ENCODE peak calls at places on chromosomes 4 and X, in four cellular contexts. R is mammary epithelial cell, J is PC-3, U is A549. I is an unnamed sample.

GRCh38 chr4:183362916-183363542 is 40.8 kb upstream of the CLDN24 start:
- DNase-seq in R (no peak), J (no peak), U (no peak), I (no peak)

GRCh38 chrX:47798861-47799260 is 37.8 kb upstream of the ZNF81 start:
- DNase-seq in R (peak), J (no peak), U (no peak), I (no peak)

GRCh38 chr4:34720563-34720962 is 1523.8 kb downstream of the ARAP2 start:
- DNase-seq in R (peak), J (peak), U (peak), I (no peak)

GRCh38 chrX:144494069-144494468 is 610.2 kb downstream of the UBE2NL start:
- DNase-seq in R (no peak), J (peak), U (no peak), I (no peak)

GRCh38 chr4:123661080-123661737 is 264.6 kb downstream of the SPRY1 start:
- DNase-seq in R (no peak), J (peak), U (peak), I (no peak)

GRCh38 chr4:145937021-145937861 is 1.4 kb downstream of the ZNF827 start:
- DNase-seq in R (peak), J (peak), U (no peak), I (no peak)

GRCh38 chr4:18571252-18571885 is 549.8 kb upstream of the LCORL start:
- DNase-seq in R (no peak), J (no peak), U (no peak), I (no peak)

GRCh38 chr4:101140228-101140627 is 207.1 kb downstream of the PPP3CA start:
- DNase-seq in R (no peak), J (no peak), U (no peak), I (no peak)

GRCh38 chr4:67700119-67700873 is 659 bp downstream of the UBA6 start:
- DNase-seq in R (no peak), J (peak), U (no peak), I (no peak)

GRCh38 chr4:1981251-1982055 is 27.3 kb downstream of the NELFA start:
- DNase-seq in R (no peak), J (no peak), U (peak), I (no peak)

GRCh38 chr4:39476181-39476873 is 17.5 kb downstream of the LIAS start:
- DNase-seq in R (no peak), J (no peak), U (no peak), I (no peak)

GRCh38 chr4:139642364-139642763 is 23.3 kb upstream of the MGST2 start:
- DNase-seq in R (peak), J (peak), U (no peak), I (no peak)

GRCh38 chr4:2008921-2009650 is at the start of gene NELFA:
- DNase-seq in R (peak), J (peak), U (peak), I (peak)

GRCh38 chrX:141928432-141928831 is 24.7 kb downstream of the MAGEC1 start:
- DNase-seq in R (no peak), J (no peak), U (no peak), I (no peak)

GRCh38 chr4:6342530-6343293 is 73.1 kb downstream of the WFS1 start:
- DNase-seq in R (no peak), J (no peak), U (no peak), I (no peak)

GRCh38 chr4:87354168-87355102 is 31.8 kb upstream of the HSD17B13 start:
- DNase-seq in R (peak), J (peak), U (no peak), I (no peak)

GRCh38 chrX:106707771-106708454 is 18.6 kb upstream of the RNF128 start:
- DNase-seq in R (peak), J (peak), U (peak), I (peak)

GRCh38 chr4:14315129-14315528 is 687.2 kb upstream of the CPEB2 start:
- DNase-seq in R (no peak), J (no peak), U (no peak), I (no peak)

GRCh38 chrX:10173331-10173900 is 16.6 kb downstream of the CLCN4 start:
- DNase-seq in R (peak), J (no peak), U (no peak), I (peak)

GRCh38 chrX:130851569-130851968 is 51.4 kb downstream of the ENOX2 start:
- DNase-seq in R (no peak), J (no peak), U (no peak), I (no peak)

GRCh38 chr4:147994491-147995385 is 262.9 kb downstream of the ARHGAP10 start:
- DNase-seq in R (no peak), J (no peak), U (no peak), I (no peak)

GRCh38 chrX:69761633-69762032 is 145.7 kb downstream of the EDA start:
- DNase-seq in R (no peak), J (no peak), U (no peak), I (no peak)

GRCh38 chr4:6290256-6290655 is 20.6 kb downstream of the WFS1 start:
- DNase-seq in R (no peak), J (no peak), U (no peak), I (no peak)

GRCh38 chr4:44927361-44928061 is 201.2 kb upstream of the GNPDA2 start:
- DNase-seq in R (peak), J (peak), U (peak), I (no peak)

GRCh38 chr4:2043396-2044118 is 15.6 kb upstream of the NAT8L start:
- DNase-seq in R (no peak), J (no peak), U (no peak), I (no peak)

GRCh38 chrX:132751043-132751690 is 207.3 kb downstream of the HS6ST2 start:
- DNase-seq in R (no peak), J (no peak), U (no peak), I (no peak)

GRCh38 chr4:157961591-157961990 is 211.2 kb downstream of the GASK1B start:
- DNase-seq in R (no peak), J (peak), U (no peak), I (no peak)

GRCh38 chrX:153921511-153922285 is 4.4 kb downstream of the ARHGAP4 start:
- DNase-seq in R (no peak), J (no peak), U (no peak), I (no peak)

GRCh38 chr4:183872531-183872930 is 32.6 kb upstream of the STOX2 start:
- DNase-seq in R (no peak), J (no peak), U (no peak), I (no peak)

GRCh38 chr4:89368855-89369254 is 61.3 kb upstream of the GPRIN3 start:
- DNase-seq in R (no peak), J (no peak), U (no peak), I (no peak)

GRCh38 chrX:26032141-26032917 is 105.8 kb upstream of the MAGEB18 start:
- DNase-seq in R (peak), J (no peak), U (no peak), I (no peak)

GRCh38 chrX:37078434-37078703 is 70.2 kb downstream of the FAM47C start:
- DNase-seq in R (no peak), J (no peak), U (no peak), I (no peak)

GRCh38 chrX:150693782-150694574 is 782 bp downstream of the MTMR1 start:
- DNase-seq in R (peak), J (peak), U (peak), I (peak)

GRCh38 chr4:151486166-151486565 is 77.2 kb downstream of the FHIP1A start:
- DNase-seq in R (no peak), J (no peak), U (no peak), I (no peak)

GRCh38 chr4:151485541-151486131 is 76.7 kb downstream of the FHIP1A start:
- DNase-seq in R (no peak), J (no peak), U (no peak), I (no peak)

GRCh38 chr4:151488968-151489367 is 80.0 kb downstream of the FHIP1A start:
- DNase-seq in R (no peak), J (no peak), U (no peak), I (no peak)

GRCh38 chr4:151481813-151482212 is 72.8 kb downstream of the FHIP1A start:
- DNase-seq in R (no peak), J (no peak), U (no peak), I (no peak)

GRCh38 chr4:151484396-151485102 is 75.6 kb downstream of the FHIP1A start:
- DNase-seq in R (peak), J (peak), U (peak), I (no peak)
- H3K27ac ChIP-seq in R (peak), J (no peak), U (no peak), I (peak)

DNA sequence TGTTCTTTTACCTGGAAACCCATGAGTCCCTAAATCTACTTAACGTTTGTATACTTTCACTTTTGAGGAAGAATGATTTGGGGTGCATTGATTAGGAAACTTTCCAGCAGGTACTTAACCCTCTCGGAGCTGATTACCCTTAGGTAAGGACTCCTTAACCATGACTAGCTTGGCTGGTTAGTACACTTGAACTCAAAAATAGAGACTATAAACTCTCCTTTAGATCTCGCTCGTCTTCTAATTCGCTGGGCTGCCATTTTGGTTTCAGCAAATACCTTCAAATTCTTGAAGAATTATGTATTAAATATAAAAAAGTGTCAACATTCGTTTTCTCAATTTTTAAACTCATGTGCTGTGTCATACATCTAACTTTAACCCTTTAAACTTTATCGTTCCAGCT is 2.0 kb downstream of the USP9X start:
- DNase-seq in R (peak), J (peak), U (no peak), I (no peak)
- H3K27ac ChIP-seq in R (peak), J (peak), U (peak), I (peak)

DNA sequence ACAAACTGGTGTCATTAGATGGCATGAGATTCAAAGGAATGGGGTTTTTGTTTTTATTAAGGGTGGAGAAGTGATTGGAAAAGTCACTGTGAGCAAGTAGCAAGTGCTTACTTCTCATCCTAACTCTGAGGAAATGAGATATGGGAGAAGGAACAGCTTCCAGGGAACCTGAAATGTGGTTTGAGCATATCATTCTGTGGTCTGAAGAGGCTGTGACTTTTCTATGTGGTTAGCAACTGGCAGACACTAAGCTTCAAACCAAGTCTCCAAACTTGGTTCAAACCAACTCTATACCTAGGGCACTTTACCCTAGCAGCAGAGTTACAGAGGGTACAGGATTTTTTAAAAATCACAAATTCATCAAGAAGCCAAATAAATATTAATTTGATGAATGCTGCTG is 58.2 kb downstream of the DCLK2 start:
- DNase-seq in R (no peak), J (no peak), U (no peak), I (no peak)
- H3K27ac ChIP-seq in R (no peak), J (no peak), U (no peak), I (no peak)

GRCh38 chrX:45134775-45135174 is 65.9 kb downstream of the DIPK2B start:
- DNase-seq in R (no peak), J (no peak), U (no peak), I (no peak)
- H3K27ac ChIP-seq in R (no peak), J (no peak), U (no peak), I (no peak)

GRCh38 chr4:8114456-8115202 is 44.0 kb downstream of the ABLIM2 start:
- DNase-seq in R (no peak), J (no peak), U (no peak), I (no peak)

GRCh38 chr4:8112036-8112576 is 46.5 kb downstream of the ABLIM2 start:
- DNase-seq in R (no peak), J (no peak), U (no peak), I (no peak)

GRCh38 chr4:8115203-8115520 is 43.5 kb downstream of the ABLIM2 start:
- DNase-seq in R (no peak), J (no peak), U (no peak), I (no peak)

GRCh38 chr4:8112672-8113071 is 45.9 kb downstream of the ABLIM2 start:
- DNase-seq in R (no peak), J (no peak), U (no peak), I (no peak)

DNA sequence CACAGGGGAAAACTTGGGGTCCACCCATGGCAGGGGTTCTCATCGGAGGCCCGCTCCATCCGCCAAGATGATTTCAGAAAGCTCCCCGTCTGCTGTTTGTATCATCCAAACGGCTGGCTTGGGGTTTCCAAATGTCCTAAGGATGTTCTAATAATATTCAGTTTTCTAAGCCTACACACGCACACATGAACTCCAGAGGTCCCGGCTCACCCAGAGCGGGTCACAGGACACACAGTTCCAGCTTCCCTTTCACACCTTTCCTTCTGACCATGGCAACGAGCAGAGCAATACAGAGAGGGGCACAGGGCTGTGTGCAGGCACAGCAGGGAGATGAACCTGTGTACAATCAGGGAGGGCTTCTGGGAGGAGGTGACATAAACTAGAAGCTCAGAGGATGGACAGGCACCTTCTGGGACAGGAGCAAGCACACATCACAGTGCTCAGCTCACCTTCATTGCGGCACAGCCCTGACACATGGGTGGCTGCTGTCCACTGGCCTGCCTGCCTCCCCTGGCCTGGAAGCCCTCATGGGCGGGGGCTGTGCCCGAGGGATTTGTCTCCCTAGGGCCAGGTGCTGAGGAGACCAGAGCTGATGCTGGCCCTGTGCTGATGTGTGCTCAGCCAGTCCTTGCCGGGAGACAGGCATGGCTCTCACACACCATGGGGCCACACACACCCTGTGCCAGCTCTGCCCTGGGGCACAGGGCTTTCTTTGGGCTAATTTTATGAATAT is 44.8 kb downstream of the ABLIM2 start:
- DNase-seq in R (no peak), J (no peak), U (no peak), I (no peak)
- H3K27ac ChIP-seq in R (no peak), J (no peak), U (no peak), I (no peak)

GRCh38 chr4:75179510-75179909 is 246.6 kb downstream of the PARM1 start:
- DNase-seq in R (no peak), J (no peak), U (no peak), I (no peak)

GRCh38 chr4:75180790-75181776 is 248.2 kb downstream of the PARM1 start:
- DNase-seq in R (no peak), J (peak), U (no peak), I (no peak)

DNA sequence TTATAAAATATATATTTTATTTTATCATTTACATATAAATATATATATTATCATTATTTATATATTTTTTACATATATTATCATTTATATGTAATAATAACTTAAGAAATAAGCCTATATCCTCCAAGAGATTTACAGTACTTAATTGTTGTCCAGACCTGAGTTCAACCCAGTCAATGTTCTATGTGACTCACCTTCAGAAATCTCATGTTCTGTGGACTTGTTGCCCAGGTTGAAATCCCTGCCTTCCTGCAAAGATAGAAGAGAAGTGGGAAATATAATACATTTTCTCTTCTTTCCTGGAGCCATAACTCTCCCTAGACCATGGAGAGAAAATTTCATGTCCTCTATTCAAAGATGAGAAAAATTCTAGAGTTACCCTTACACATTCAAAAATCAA is 247.3 kb downstream of the PARM1 start:
- DNase-seq in R (no peak), J (peak), U (no peak), I (no peak)
- H3K27ac ChIP-seq in R (no peak), J (peak), U (no peak), I (no peak)

GRCh38 chr4:86035688-86036087 is 324.2 kb downstream of the MAPK10 start:
- DNase-seq in R (peak), J (peak), U (no peak), I (no peak)

GRCh38 chr4:86034616-86035015 is 325.2 kb downstream of the MAPK10 start:
- DNase-seq in R (no peak), J (no peak), U (no peak), I (no peak)

GRCh38 chr4:86031927-86032326 is 327.9 kb downstream of the MAPK10 start:
- DNase-seq in R (no peak), J (no peak), U (no peak), I (no peak)

GRCh38 chr4:86032476-86033022 is 327.3 kb downstream of the MAPK10 start:
- DNase-seq in R (peak), J (peak), U (no peak), I (peak)

DNA sequence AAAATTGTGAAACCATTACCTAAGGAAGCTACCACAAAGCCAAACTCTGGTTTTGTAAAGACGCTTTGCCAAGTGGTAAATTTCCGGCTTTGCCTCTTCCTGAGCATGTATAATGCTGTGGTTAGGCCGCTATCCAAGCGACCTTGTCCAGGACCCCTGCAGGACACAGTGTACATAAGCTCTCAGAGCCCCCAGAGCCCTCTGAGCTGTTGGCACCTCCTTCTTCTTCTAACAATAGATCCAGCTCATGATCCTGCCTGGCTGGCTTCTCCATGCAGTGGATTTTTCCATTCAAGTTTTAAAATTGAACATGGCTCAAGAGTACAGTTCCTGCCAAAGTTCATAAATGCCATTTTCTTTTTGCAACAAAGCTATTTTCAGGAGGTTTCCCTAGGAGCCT is 326.7 kb downstream of the MAPK10 start:
- DNase-seq in R (no peak), J (peak), U (no peak), I (peak)
- H3K27ac ChIP-seq in R (peak), J (peak), U (no peak), I (peak)